ENCODE peak calls at places on chromosomes 2 and 18, in five cellular contexts. S is prostate gland, M is right lobe of liver, T is neural progenitor cell, Y is ovary. C is an unnamed sample. For H3K27me3 and H3K4me1, the result is how much of the 10 kb centered on the place peaks cover.

GRCh38 chr2:64745562-64745961 is 91.8 kb upstream of the SERTAD2 start:
- DNase-seq in S (no peak), M (no peak), T (no peak), Y (no peak), C (no peak)

GRCh38 chr18:62426191-62426488 is 96.7 kb upstream of the ZCCHC2 start:
- DNase-seq in S (no peak), M (no peak), T (no peak), Y (no peak), C (no peak)

GRCh38 chr2:96164459-96165184 is 19.4 kb upstream of the DUSP2 start:
- DNase-seq in S (no peak), M (no peak), T (peak), Y (no peak), C (no peak)

GRCh38 chr2:47487498-47487875 is 84.5 kb downstream of the MSH2 start:
- DNase-seq in S (no peak), M (no peak), T (no peak), Y (no peak), C (no peak)

GRCh38 chr2:241619602-241620418 is 17.1 kb downstream of the THAP4 start:
- DNase-seq in S (no peak), M (no peak), T (no peak), Y (no peak), C (no peak)

GRCh38 chr2:104487381-104487780 is 366.5 kb upstream of the POU3F3 start:
- DNase-seq in S (no peak), M (no peak), T (no peak), Y (no peak), C (no peak)

GRCh38 chr2:148391324-148391723 is 253.2 kb upstream of the EPC2 start:
- DNase-seq in S (no peak), M (no peak), T (no peak), Y (no peak), C (no peak)

GRCh38 chr18:29028560-29028959 is 851.6 kb upstream of the CDH2 start:
- DNase-seq in S (no peak), M (no peak), T (no peak), Y (no peak), C (no peak)

GRCh38 chr2:121103969-121104368 is 181.0 kb downstream of the TFCP2L1 start:
- DNase-seq in S (no peak), M (no peak), T (no peak), Y (no peak), C (no peak)

GRCh38 chr2:73297151-73297559 is 3.8 kb upstream of the EGR4 start:
- DNase-seq in S (no peak), M (no peak), T (no peak), Y (no peak), C (no peak)

GRCh38 chr2:216775043-216775453 is 79.7 kb upstream of the IGFBP5 start:
- DNase-seq in S (no peak), M (no peak), T (no peak), Y (peak), C (no peak)

GRCh38 chr2:130740671-130741070 is 11.8 kb downstream of the GPR148 start:
- DNase-seq in S (no peak), M (no peak), T (no peak), Y (no peak), C (no peak)

GRCh38 chr18:63788447-63789096 is 13.4 kb downstream of the SERPINB7 start:
- DNase-seq in S (no peak), M (no peak), T (no peak), Y (no peak), C (peak)

GRCh38 chr2:102336502-102336945 is 19.1 kb upstream of the IL18R1 start:
- DNase-seq in S (no peak), M (no peak), T (no peak), Y (peak), C (no peak)

GRCh38 chr2:160228141-160228963 is 28.3 kb upstream of the ITGB6 start:
- DNase-seq in S (no peak), M (no peak), T (no peak), Y (no peak), C (no peak)

GRCh38 chr2:67384115-67384823 is 12.9 kb upstream of the ETAA1 start:
- DNase-seq in S (no peak), M (no peak), T (no peak), Y (no peak), C (no peak)

GRCh38 chr2:32591669-32592463 is 36.0 kb upstream of the TTC27 start:
- DNase-seq in S (no peak), M (no peak), T (no peak), Y (no peak), C (no peak)

GRCh38 chr2:209368924-209369323 is 54.9 kb upstream of the MAP2 start:
- DNase-seq in S (peak), M (peak), T (no peak), Y (no peak), C (peak)

GRCh38 chr2:124145982-124146381 is 120.9 kb downstream of the CNTNAP5 start:
- DNase-seq in S (no peak), M (no peak), T (no peak), Y (no peak), C (no peak)

GRCh38 chr2:30230479-30230854 is 867 bp upstream of the LBH start:
- DNase-seq in S (no peak), M (no peak), T (peak), Y (peak), C (no peak)
- H3K27me3 ChIP-seq in S (under half), M (under half), T (half or more), Y (under half), C (under half)

GRCh38 chr2:34307636-34308035 is 708.5 kb upstream of the FAM98A start:
- DNase-seq in S (no peak), M (no peak), T (no peak), Y (no peak), C (no peak)
- H3K4me1 ChIP-seq in S (under half), M (under half), T (under half), Y (under half), C (under half)

GRCh38 chr2:70906439-70907018 is 29.2 kb upstream of the ATP6V1B1 start:
- DNase-seq in S (no peak), M (no peak), T (peak), Y (no peak), C (peak)

GRCh38 chr2:70905443-70905842 is 30.3 kb upstream of the ATP6V1B1 start:
- DNase-seq in S (no peak), M (no peak), T (no peak), Y (no peak), C (no peak)

GRCh38 chr2:70906022-70906421 is 29.7 kb upstream of the ATP6V1B1 start:
- DNase-seq in S (no peak), M (no peak), T (no peak), Y (no peak), C (peak)

GRCh38 chr2:70904371-70905216 is 31.1 kb upstream of the ATP6V1B1 start:
- DNase-seq in S (no peak), M (no peak), T (peak), Y (no peak), C (no peak)

GRCh38 chr2:70907130-70907756 is 28.5 kb upstream of the ATP6V1B1 start:
- DNase-seq in S (no peak), M (no peak), T (peak), Y (no peak), C (peak)
- H3K27me3 ChIP-seq in S (under half), M (under half), T (half or more), Y (under half), C (under half)

GRCh38 chr2:164190700-164191099 is 430.6 kb downstream of the GRB14 start:
- DNase-seq in S (no peak), M (no peak), T (no peak), Y (no peak), C (no peak)
- H3K4me1 ChIP-seq in S (under half), M (under half), T (under half), Y (under half), C (under half)